ENCODE peak calls at places on chromosomes 11 and 22, in six cellular contexts. A is NB4, O is AG10803, F is BE2C, Y is fibroblast of lung, L is cardiac muscle cell. E is an unnamed sample.

GRCh38 chr11:117690484-117691205 is 106.4 kb downstream of the DSCAML1 start:
- DNase-seq in O (no peak), Y (no peak), F (no peak), A (peak), L (no peak), E (no peak)

GRCh38 chr11:95132956-95133355 is 43.3 kb downstream of the ENDOD1 start:
- DNase-seq in F (no peak), A (no peak), O (no peak), L (peak), Y (no peak), E (no peak)

GRCh38 chr22:38347181-38347943 is 30.1 kb upstream of the CSNK1E start:
- DNase-seq in F (no peak), L (no peak), Y (no peak), A (no peak), O (no peak), E (peak)

GRCh38 chr22:27331526-27332281 is 469.9 kb downstream of the MN1 start:
- DNase-seq in O (peak), F (peak), Y (peak), L (peak), A (peak), E (peak)

GRCh38 chr11:133343951-133344350 is 188.3 kb downstream of the OPCML start:
- DNase-seq in Y (no peak), F (no peak), A (peak), L (no peak), O (no peak), E (no peak)

GRCh38 chr11:132200303-132200936 is 830.0 kb downstream of the NTM start:
- DNase-seq in L (no peak), A (no peak), Y (no peak), F (no peak), O (no peak), E (no peak)

GRCh38 chr22:22753526-22754267 is 109.3 kb downstream of the GGTLC2 start:
- DNase-seq in Y (peak), F (peak), O (no peak), A (peak), L (peak), E (peak)

GRCh38 chr11:112790286-112790685 is 170.9 kb upstream of the NCAM1 start:
- DNase-seq in A (no peak), F (no peak), O (no peak), L (no peak), Y (no peak), E (no peak)

GRCh38 chr11:114088216-114088615 is 28.7 kb downstream of the ZBTB16 start:
- DNase-seq in Y (no peak), L (no peak), F (no peak), A (no peak), O (no peak), E (no peak)

GRCh38 chr11:35927730-35928129 is 16.1 kb upstream of the LDLRAD3 start:
- DNase-seq in Y (peak), O (peak), L (peak), F (no peak), A (peak), E (no peak)

GRCh38 chr22:46139895-46140350 is 10.4 kb upstream of the PPARA start:
- DNase-seq in Y (no peak), A (no peak), L (no peak), F (no peak), O (peak), E (peak)

GRCh38 chr11:2569731-2570210 is 125.0 kb downstream of the KCNQ1 start:
- DNase-seq in L (no peak), F (no peak), Y (no peak), O (no peak), A (no peak), E (no peak)

GRCh38 chr11:65851083-65851579 is 6.8 kb downstream of the CFL1 start:
- DNase-seq in F (no peak), A (peak), O (no peak), Y (no peak), L (peak), E (no peak)
- TF ChIP-seq CTCF in F (peak), A (peak), O (peak), Y (peak), L (peak), E (peak)

GRCh38 chr11:22192289-22192641 is 620 bp upstream of the ANO5 start:
- DNase-seq in F (peak), A (no peak), O (no peak), Y (no peak), L (no peak), E (no peak)
- TF ChIP-seq CTCF in F (peak), A (no peak), O (peak), Y (no peak), L (no peak), E (peak)

GRCh38 chr22:45069925-45070324 is 60.1 kb upstream of the PHF21B start:
- DNase-seq in L (no peak), A (no peak), O (no peak), Y (no peak), F (no peak), E (no peak)

GRCh38 chr22:45073064-45073463 is 63.3 kb upstream of the PHF21B start:
- DNase-seq in L (no peak), A (no peak), O (no peak), Y (no peak), F (no peak), E (no peak)

GRCh38 chr22:45072322-45072903 is 62.6 kb upstream of the PHF21B start:
- DNase-seq in L (peak), A (no peak), O (peak), F (peak), Y (peak), E (peak)

GRCh38 chr22:45067731-45068130 is 57.9 kb upstream of the PHF21B start:
- DNase-seq in F (no peak), Y (no peak), L (no peak), A (no peak), O (no peak), E (no peak)

DNA sequence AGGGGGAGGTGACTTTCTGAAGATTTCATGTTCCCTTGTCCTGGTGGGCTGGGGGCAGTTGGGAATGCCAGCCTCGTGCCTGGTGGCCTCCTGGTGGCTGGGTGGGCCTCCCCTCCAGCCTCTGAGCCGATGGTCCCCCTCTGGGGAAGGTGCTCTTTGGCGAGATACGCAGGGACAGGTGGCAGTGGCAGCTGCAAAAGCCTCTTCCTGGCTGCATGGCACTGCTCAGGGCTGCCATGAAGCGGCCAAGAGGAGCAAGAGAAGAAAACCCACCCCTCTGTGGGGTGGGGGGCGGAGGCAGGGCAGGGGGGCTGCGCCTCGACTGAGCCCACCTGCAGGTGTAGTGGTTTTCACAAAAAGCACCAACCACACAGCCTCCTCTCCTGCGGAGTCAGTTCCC is 61.8 kb upstream of the PHF21B start:
- DNase-seq in L (no peak), Y (no peak), F (no peak), O (no peak), A (no peak), E (no peak)
- TF ChIP-seq CTCF in L (no peak), Y (no peak), F (no peak), O (no peak), A (no peak), E (no peak)

GRCh38 chr11:92401507-92401906 is 176.9 kb downstream of the FAT3 start:
- DNase-seq in L (no peak), O (no peak), F (no peak), A (no peak), Y (no peak), E (no peak)

GRCh38 chr11:92399702-92400101 is 175.1 kb downstream of the FAT3 start:
- DNase-seq in Y (no peak), F (no peak), A (peak), L (no peak), O (no peak), E (no peak)

GRCh38 chr11:92393218-92393617 is 168.6 kb downstream of the FAT3 start:
- DNase-seq in Y (no peak), O (no peak), A (no peak), F (no peak), L (no peak), E (peak)

GRCh38 chr11:92396133-92396532 is 171.5 kb downstream of the FAT3 start:
- DNase-seq in L (no peak), F (no peak), A (no peak), O (no peak), Y (no peak), E (no peak)

DNA sequence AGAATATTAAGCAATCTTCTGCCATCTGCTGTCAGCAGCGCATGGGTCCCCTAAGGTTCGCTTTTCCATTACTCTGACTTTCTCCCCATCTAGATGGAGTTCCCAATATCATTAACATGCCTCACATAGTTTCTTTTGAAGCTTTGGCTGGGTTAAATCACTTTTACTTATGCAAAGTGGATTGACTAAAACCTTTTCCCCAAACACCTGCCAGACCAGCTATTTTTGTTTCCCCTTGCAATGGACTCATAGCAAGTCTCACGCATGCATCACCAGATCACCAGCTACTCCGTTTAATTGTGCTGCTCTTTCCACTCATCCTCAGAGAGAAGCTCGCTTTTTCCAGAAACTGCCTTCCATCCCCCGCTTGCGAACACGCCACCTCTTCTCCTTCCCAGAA is 172.7 kb downstream of the FAT3 start:
- DNase-seq in O (no peak), Y (no peak), A (no peak), L (no peak), F (no peak), E (peak)
- TF ChIP-seq CTCF in O (no peak), Y (no peak), A (no peak), L (no peak), F (peak), E (no peak)

GRCh38 chr22:39382410-39382809 is 17.2 kb upstream of the TAB1 start:
- DNase-seq in A (no peak), F (no peak), Y (no peak), O (no peak), L (no peak), E (no peak)

GRCh38 chr22:39383841-39384625 is 15.5 kb upstream of the TAB1 start:
- DNase-seq in F (no peak), O (peak), L (no peak), A (no peak), Y (no peak), E (no peak)

GRCh38 chr22:39381930-39382329 is 17.6 kb upstream of the TAB1 start:
- DNase-seq in F (no peak), O (no peak), L (no peak), A (no peak), Y (no peak), E (no peak)

GRCh38 chr22:39388261-39389011 is 11.1 kb upstream of the TAB1 start:
- DNase-seq in F (peak), O (peak), Y (peak), A (no peak), L (peak), E (peak)

DNA sequence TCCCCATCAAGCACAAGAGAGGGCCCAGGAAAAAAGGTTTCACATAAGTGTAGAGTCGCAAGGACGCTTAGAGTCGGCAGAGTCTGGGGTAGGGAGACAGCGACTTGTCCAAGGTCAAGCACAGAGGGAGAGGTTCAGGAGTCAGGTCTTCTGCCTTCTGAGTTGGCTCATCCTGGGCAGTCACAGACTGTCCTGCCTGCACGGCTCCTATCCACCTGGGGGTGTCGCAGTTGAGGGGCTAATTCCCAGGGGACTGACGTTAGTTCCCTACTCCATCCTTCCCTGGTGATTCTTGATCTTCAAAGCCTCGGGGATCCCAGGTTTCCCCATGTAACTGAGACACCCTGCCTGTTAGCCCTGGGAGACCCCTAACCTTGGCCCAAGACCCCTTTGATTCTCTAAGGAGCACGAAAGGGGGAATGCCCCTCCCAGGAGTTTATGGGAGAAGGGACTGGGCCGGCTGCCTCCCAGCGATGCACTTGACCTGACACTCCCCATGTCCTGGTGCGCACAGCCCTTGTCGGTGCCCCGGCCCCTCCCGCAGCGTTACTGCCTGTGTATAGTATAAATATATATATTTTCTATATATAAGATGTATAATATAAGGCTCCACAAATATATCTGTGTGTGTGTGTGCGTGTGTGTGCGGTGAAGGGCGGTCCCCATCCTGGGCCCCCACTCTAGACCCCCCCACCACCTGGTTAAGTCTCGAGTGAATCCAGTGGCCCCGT is 14.7 kb upstream of the TAB1 start:
- DNase-seq in O (no peak), A (peak), F (peak), L (peak), Y (peak), E (no peak)
- TF ChIP-seq CTCF in O (peak), A (peak), F (peak), L (peak), Y (peak), E (no peak)

GRCh38 chr22:37119872-37120271 is 10.4 kb upstream of the TMPRSS6 start:
- DNase-seq in Y (no peak), L (no peak), O (no peak), F (no peak), A (no peak), E (no peak)

GRCh38 chr22:37123649-37124048 is 14.1 kb upstream of the TMPRSS6 start:
- DNase-seq in Y (no peak), A (no peak), L (no peak), O (no peak), F (no peak), E (no peak)

GRCh38 chr22:37122598-37123180 is 13.2 kb upstream of the TMPRSS6 start:
- DNase-seq in F (no peak), L (no peak), O (peak), Y (no peak), A (no peak), E (no peak)

GRCh38 chr22:37120569-37121340 is 11.2 kb upstream of the TMPRSS6 start:
- DNase-seq in A (no peak), F (no peak), L (no peak), Y (no peak), O (no peak), E (no peak)

DNA sequence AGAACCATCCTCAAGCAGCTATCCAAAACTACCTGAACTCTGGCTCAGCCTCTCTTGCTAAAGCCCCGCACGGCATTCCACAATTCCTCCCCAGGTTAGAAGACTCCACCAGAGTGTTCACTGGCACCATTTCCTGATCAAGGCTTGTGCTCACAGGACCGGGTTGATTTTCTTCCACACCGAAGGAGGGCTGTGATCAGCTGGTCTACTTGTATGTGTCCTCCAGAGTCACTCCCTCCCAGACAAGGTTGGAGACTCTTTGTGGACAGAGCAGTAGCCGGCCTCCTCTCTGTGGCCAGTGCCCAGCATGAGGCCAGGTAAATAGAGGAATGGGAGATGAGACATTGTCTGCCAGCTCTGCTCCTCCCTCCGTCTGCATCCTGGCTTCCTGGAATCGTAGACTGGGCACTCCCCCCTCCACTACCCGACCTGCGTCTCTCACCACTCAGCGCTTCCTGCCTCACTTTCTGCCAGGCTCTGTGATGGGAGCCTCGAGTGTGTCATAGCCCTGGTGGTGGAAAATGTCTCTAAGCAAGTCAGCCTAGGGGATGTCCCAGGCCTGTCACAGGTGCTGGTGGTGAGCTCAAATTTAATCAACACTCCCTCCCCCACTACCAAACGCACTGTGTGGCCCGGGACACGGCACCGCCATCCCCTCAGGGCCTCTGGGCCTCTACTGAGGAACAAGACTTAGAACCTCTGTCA is 12.5 kb upstream of the TMPRSS6 start:
- DNase-seq in O (peak), Y (no peak), F (no peak), A (no peak), L (peak), E (no peak)
- TF ChIP-seq CTCF in O (no peak), Y (no peak), F (no peak), A (no peak), L (no peak), E (no peak)

DNA sequence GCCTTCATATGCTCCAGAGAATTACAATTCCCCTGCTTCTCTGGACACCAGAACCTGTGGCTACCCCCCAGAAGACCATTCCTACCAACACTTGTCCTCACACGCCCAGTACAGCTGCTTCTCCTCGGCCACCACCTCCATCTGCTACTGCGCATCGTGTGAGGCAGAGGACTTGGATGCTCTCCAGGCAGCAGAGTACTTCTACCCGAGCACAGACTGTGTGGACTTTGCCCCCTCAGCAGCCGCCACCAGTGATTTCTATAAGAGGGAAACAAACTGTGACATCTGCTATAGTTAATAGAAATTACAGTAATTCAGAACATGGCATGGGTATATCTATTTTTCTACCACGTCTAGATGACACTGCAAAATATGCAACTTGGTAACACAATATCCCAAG is 9.8 kb downstream of the POU2AF3 start:
- DNase-seq in L (peak), O (no peak), A (no peak), Y (peak), F (no peak), E (no peak)
- TF ChIP-seq CTCF in L (no peak), O (no peak), A (no peak), Y (no peak), F (no peak), E (no peak)

GRCh38 chr11:102683277-102683676 is 22.3 kb downstream of the MMP27 start:
- DNase-seq in F (no peak), L (no peak), Y (no peak), O (no peak), A (no peak), E (no peak)
- TF ChIP-seq CTCF in F (no peak), L (no peak), Y (no peak), O (no peak), A (no peak), E (no peak)

E was measured in glutamatergic neuron.